ENCODE peak calls at places on chromosomes 3 and 15, in four cellular contexts. V is stimulated activated CD4-positive, alpha-beta T cell treated with anti-CD3 and anti-CD28 coated beads, Interleukin-1b, Interleukin-23, amount 100 ng/mL, for 48 hours; C is SK-N-DZ; T is GM13977. A is an unnamed sample.
A peak's percentile ranks its signal among the peaks of the same experiment; 100 is the strongest.

GRCh38 chr3:165210132-165210531 is 13.9 kb upstream of the SLITRK3 start:
- DNase-seq in V (no peak), C (no peak), T (no peak), A (no peak)

GRCh38 chr3:41598804-41599481 is 363.0 kb downstream of the ULK4 start:
- DNase-seq in V (no peak), C (peak; percentile 8), T (no peak), A (peak; percentile 24)

GRCh38 chr3:122943828-122944190 is 83.8 kb downstream of the SEMA5B start:
- DNase-seq in V (no peak), C (no peak), T (no peak), A (no peak)

GRCh38 chr3:126917232-126917804 is 65.6 kb upstream of the PLXNA1 start:
- DNase-seq in V (no peak), C (no peak), T (no peak), A (no peak)

GRCh38 chr15:41791970-41792637 is 17.8 kb downstream of the MAPKBP1 start:
- DNase-seq in V (no peak), C (peak; percentile 61), T (no peak), A (no peak)

GRCh38 chr15:33115191-33115861 is 79.2 kb downstream of the FMN1 start:
- DNase-seq in V (no peak), C (no peak), T (no peak), A (no peak)

GRCh38 chr3:152400912-152401311 is 132.2 kb downstream of the MBNL1 start:
- DNase-seq in V (no peak), C (no peak), T (no peak), A (no peak)

GRCh38 chr3:167120828-167121227 is 259.3 kb downstream of the ZBBX start:
- DNase-seq in V (no peak), C (no peak), T (no peak), A (no peak)

GRCh38 chr15:64985382-64986033 is 4.2 kb downstream of the SPG21 start:
- DNase-seq in V (no peak), C (no peak), T (no peak), A (no peak)

GRCh38 chr15:40130799-40131502 is 22.3 kb upstream of the BMF start:
- DNase-seq in V (no peak), C (no peak), T (no peak), A (peak; percentile 38)

GRCh38 chr3:192303235-192303634 is 424.1 kb downstream of the FGF12 start:
- DNase-seq in V (no peak), C (peak; percentile 2), T (no peak), A (peak; percentile 2)

GRCh38 chr3:37198996-37199395 is 24.6 kb upstream of the LRRFIP2 start:
- DNase-seq in V (no peak), C (no peak), T (no peak), A (peak; percentile 73)

GRCh38 chr3:45781271-45781670 is 15.1 kb downstream of the SLC6A20 start:
- DNase-seq in V (no peak), C (no peak), T (no peak), A (no peak)

GRCh38 chr3:165619077-165619476 is 218.1 kb downstream of the BCHE start:
- DNase-seq in V (no peak), C (no peak), T (no peak), A (no peak)

GRCh38 chr3:159616234-159616825 is 372.3 kb upstream of the IL12A start:
- DNase-seq in V (no peak), C (no peak), T (no peak), A (peak; percentile 58)

GRCh38 chr3:133381346-133382109 is 18.3 kb upstream of the BFSP2 start:
- DNase-seq in V (no peak), C (no peak), T (no peak), A (no peak)

GRCh38 chr3:63167113-63167512 is 111.0 kb upstream of the SYNPR start:
- DNase-seq in V (no peak), C (no peak), T (no peak), A (peak; percentile 9)

GRCh38 chr3:105715372-105715771 is 153.4 kb downstream of the CBLB start:
- DNase-seq in V (no peak), C (no peak), T (no peak), A (peak; percentile 77)

GRCh38 chr3:143287403-143287802 is 167.8 kb downstream of the CHST2 start:
- DNase-seq in V (no peak), C (no peak), T (no peak), A (peak; percentile 63)

GRCh38 chr3:178203650-178204049 is 332.6 kb upstream of the KCNMB2 start:
- DNase-seq in V (no peak), C (no peak), T (no peak), A (no peak)

GRCh38 chr3:143120716-143121239 is 1.2 kb downstream of the CHST2 start:
- DNase-seq in V (peak; percentile 44), C (peak; percentile 37), T (peak; percentile 69), A (peak; percentile 46)

GRCh38 chr3:24507776-24508422 is 13.2 kb upstream of the THRB start:
- DNase-seq in V (no peak), C (no peak), T (no peak), A (no peak)

GRCh38 chr3:193940526-193940925 is 195.4 kb upstream of the HES1 start:
- DNase-seq in V (no peak), C (no peak), T (no peak), A (no peak)

GRCh38 chr3:14200276-14200675 is 21.7 kb downstream of the LSM3 start:
- DNase-seq in V (no peak), C (no peak), T (no peak), A (peak; percentile 18)

GRCh38 chr3:18233987-18234716 is 191.0 kb downstream of the SATB1 start:
- DNase-seq in V (no peak), C (no peak), T (no peak), A (no peak)

GRCh38 chr15:69337133-69337532 is 38.4 kb downstream of the PAQR5 start:
- DNase-seq in V (no peak), C (no peak), T (no peak), A (peak; percentile 60)

GRCh38 chr15:33311312-33311971 is 675 bp downstream of the RYR3 start:
- DNase-seq in V (no peak), C (no peak), T (no peak), A (no peak)

GRCh38 chr3:184158394-184158793 is 3.2 kb downstream of the DVL3 start:
- DNase-seq in V (no peak), C (no peak), T (no peak), A (no peak)

GRCh38 chr3:107061466-107061865 is 315.8 kb upstream of the CCDC54 start:
- DNase-seq in V (no peak), C (no peak), T (no peak), A (no peak)

GRCh38 chr15:79779739-79780138 is 117.1 kb downstream of the MTHFS start:
- DNase-seq in V (peak; percentile 27), C (no peak), T (no peak), A (no peak)

GRCh38 chr3:75260-75659 is 121.3 kb upstream of the CHL1 start:
- DNase-seq in V (no peak), C (no peak), T (no peak), A (no peak)

GRCh38 chr3:94226058-94226457 is 163.2 kb downstream of the NSUN3 start:
- DNase-seq in V (no peak), C (no peak), T (no peak), A (peak; percentile 61)

GRCh38 chr3:20197775-20198174 is 11.8 kb upstream of the SGO1 start:
- DNase-seq in V (no peak), C (no peak), T (no peak), A (no peak)

GRCh38 chr3:195183071-195183776 is 87.7 kb downstream of the XXYLT1 start:
- DNase-seq in V (peak; percentile 20), C (peak; percentile 28), T (no peak), A (no peak)